ENCODE peak calls at places on chromosome 1, in five cellular contexts. R is adipocyte; F is activated CD8-positive, alpha-beta memory T cell treated with anti-CD3 and anti-CD28 coated beads, Interleukin-2, amount 50 U/mL, for 4 hours; S is NCI-H345; T is RPMI8226. L is an unnamed sample.
A peak's percentile ranks its signal among the peaks of the same experiment; 100 is the strongest.

GRCh38 chr1:150566589-150567340 is 12.6 kb downstream of the MCL1 start:
- DNase-seq in T (no peak), S (no peak), F (no peak), R (no peak), L (no peak)

GRCh38 chr1:198879711-198880306 is 241.0 kb downstream of the PTPRC start:
- DNase-seq in R (no peak), F (no peak), S (no peak), T (no peak), L (no peak)

GRCh38 chr1:9239622-9240401 is 5.2 kb downstream of the H6PD start:
- DNase-seq in T (no peak), S (no peak), R (peak; percentile 76), F (peak; percentile 40), L (no peak)

GRCh38 chr1:107135466-107135865 is 5.4 kb upstream of the NTNG1 start:
- DNase-seq in S (no peak), R (peak; percentile 81), F (no peak), T (peak; percentile 64), L (no peak)

GRCh38 chr1:213552045-213552444 is 435.7 kb upstream of the PROX1 start:
- DNase-seq in F (no peak), T (no peak), S (no peak), R (no peak), L (no peak)

GRCh38 chr1:39359028-39359570 is 132.3 kb upstream of the BMP8A start:
- DNase-seq in S (no peak), R (no peak), F (no peak), T (no peak), L (no peak)

GRCh38 chr1:121452484-121452883 is 267.7 kb downstream of the SRGAP2C start:
- DNase-seq in R (no peak), T (no peak), F (no peak), S (no peak), L (no peak)

GRCh38 chr1:20147846-20148570 is 8.9 kb downstream of the PLA2G2F start:
- DNase-seq in T (no peak), S (no peak), R (no peak), F (no peak), L (no peak)

GRCh38 chr1:27655151-27655929 is 16.7 kb downstream of the IFI6 start:
- DNase-seq in R (no peak), T (no peak), S (no peak), F (no peak), L (no peak)

GRCh38 chr1:230186003-230186863 is 119.2 kb downstream of the GALNT2 start:
- DNase-seq in S (peak; percentile 93), F (no peak), T (no peak), R (peak; percentile 80), L (no peak)

GRCh38 chr1:193850745-193851144 is 664.3 kb upstream of the B3GALT2 start:
- DNase-seq in T (no peak), S (peak; percentile 39), F (no peak), R (no peak), L (no peak)

GRCh38 chr1:167345386-167345733 is 124.7 kb downstream of the POU2F1 start:
- DNase-seq in T (no peak), S (no peak), F (no peak), R (no peak), L (no peak)

GRCh38 chr1:37949524-37950152 is 2.8 kb upstream of the INPP5B start:
- DNase-seq in T (no peak), S (no peak), R (no peak), F (no peak), L (no peak)

L was measured in NK-92 treated with Interleukin-12 subunit alpha and Interleukin-12 subunit beta, amount 100 ng/mL, for 24 hours.